ENCODE peak calls at places on chromosomes 16 and 17, in five cellular contexts. N is HFF-Myc, D is stomach, B is psoas muscle, Q is cardiac muscle cell. E is an unnamed sample.

GRCh38 chr17:45009676-45010467 is 41.6 kb downstream of the DCAKD start:
- DNase-seq in N (no peak), D (no peak), B (no peak), Q (no peak), E (no peak)

GRCh38 chr17:77212081-77212832 is 71.5 kb downstream of the SEC14L1 start:
- DNase-seq in N (no peak), D (no peak), B (no peak), Q (no peak), E (no peak)

GRCh38 chr17:7192271-7192937 is 13.2 kb upstream of the ASGR1 start:
- DNase-seq in N (no peak), D (no peak), B (no peak), Q (no peak), E (no peak)

GRCh38 chr17:2137342-2138098 is 82.6 kb downstream of the HIC1 start:
- DNase-seq in N (no peak), D (no peak), B (no peak), Q (peak), E (no peak)

GRCh38 chr17:73879987-73880386 is 235.7 kb upstream of the SDK2 start:
- DNase-seq in N (no peak), D (no peak), B (no peak), Q (no peak), E (no peak)

GRCh38 chr17:71192848-71193247 is 928.0 kb upstream of the SOX9 start:
- DNase-seq in N (no peak), D (no peak), B (no peak), Q (no peak), E (no peak)

GRCh38 chr17:53722407-53722806 is 100.3 kb upstream of the KIF2B start:
- DNase-seq in N (peak), D (no peak), B (no peak), Q (peak), E (no peak)

GRCh38 chr16:56713794-56714193 is 16.1 kb upstream of the NUP93 start:
- DNase-seq in N (no peak), D (no peak), B (no peak), Q (no peak), E (no peak)

GRCh38 chr17:9244066-9245052 is 223.0 kb downstream of the NTN1 start:
- DNase-seq in N (no peak), D (peak), B (peak), Q (peak), E (no peak)

GRCh38 chr16:67428146-67428731 is 2.7 kb upstream of the HSD11B2 start:
- DNase-seq in N (no peak), D (peak), B (peak), Q (peak), E (peak)

GRCh38 chr17:13544292-13544691 is 57.4 kb downstream of the HS3ST3A1 start:
- DNase-seq in N (peak), D (no peak), B (no peak), Q (peak), E (no peak)

GRCh38 chr17:72416054-72416691 is 295.4 kb downstream of the SOX9 start:
- DNase-seq in N (no peak), D (no peak), B (no peak), Q (peak), E (no peak)

GRCh38 chr17:66589892-66590291 is 245.0 kb upstream of the CACNG5 start:
- DNase-seq in N (no peak), D (no peak), B (no peak), Q (no peak), E (no peak)

GRCh38 chr17:73973881-73974409 is 229.5 kb upstream of the RPL38 start:
- DNase-seq in N (no peak), D (no peak), B (no peak), Q (peak), E (no peak)

GRCh38 chr16:81881228-81881627 is 102.1 kb downstream of the PLCG2 start:
- DNase-seq in N (no peak), D (no peak), B (no peak), Q (no peak), E (no peak)

GRCh38 chr16:81885976-81886586 is 107.0 kb downstream of the PLCG2 start:
- DNase-seq in N (no peak), D (no peak), B (no peak), Q (peak), E (peak)

GRCh38 chr16:81880816-81881215 is 101.7 kb downstream of the PLCG2 start:
- DNase-seq in N (no peak), D (no peak), B (no peak), Q (no peak), E (no peak)

GRCh38 chr16:81882559-81882958 is 103.5 kb downstream of the PLCG2 start:
- DNase-seq in N (no peak), D (no peak), B (no peak), Q (no peak), E (no peak)

DNA sequence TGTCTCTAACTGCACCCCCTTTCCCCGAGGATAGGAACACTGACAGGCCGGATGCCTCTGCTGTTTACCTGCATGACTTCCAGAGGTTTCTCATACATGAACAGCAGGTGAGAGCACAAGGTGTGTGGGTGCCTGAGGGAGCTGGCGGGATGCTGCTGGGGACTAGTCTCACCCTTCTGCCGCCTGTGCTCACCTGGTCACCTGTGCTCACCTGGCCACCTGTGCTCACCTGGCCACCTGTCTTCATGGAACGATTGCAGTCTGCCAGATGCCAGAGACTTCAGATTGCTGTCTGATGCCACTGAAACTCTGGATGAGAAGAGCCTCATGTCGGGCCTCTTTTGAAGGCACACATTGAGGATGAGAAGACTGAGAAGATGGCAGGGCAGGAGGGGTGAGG is 104.1 kb downstream of the PLCG2 start:
- DNase-seq in N (no peak), D (no peak), B (no peak), Q (no peak), E (no peak)
- TF ChIP-seq CTCF in N (no peak), D (no peak), B (no peak), Q (no peak), E (no peak)

GRCh38 chr16:81405702-81406113 is 38.9 kb upstream of the CMIP start:
- DNase-seq in N (peak), D (peak), B (no peak), Q (peak), E (no peak)
- TF ChIP-seq CTCF in N (no peak), D (no peak), B (no peak), Q (peak), E (no peak)

GRCh38 chr17:57402691-57403090 is 146.4 kb downstream of the MSI2 start:
- DNase-seq in N (no peak), D (no peak), B (no peak), Q (no peak), E (no peak)

GRCh38 chr17:57404807-57405485 is 148.6 kb downstream of the MSI2 start:
- DNase-seq in N (no peak), D (no peak), B (no peak), Q (no peak), E (no peak)

GRCh38 chr17:57405486-57406072 is 149.3 kb downstream of the MSI2 start:
- DNase-seq in N (no peak), D (no peak), B (no peak), Q (no peak), E (no peak)

GRCh38 chr17:57403241-57403640 is 146.9 kb downstream of the MSI2 start:
- DNase-seq in N (no peak), D (no peak), B (no peak), Q (no peak), E (no peak)

GRCh38 chr17:57404073-57404472 is 147.8 kb downstream of the MSI2 start:
- DNase-seq in N (no peak), D (no peak), B (no peak), Q (no peak), E (no peak)
- TF ChIP-seq CTCF in N (peak), D (no peak), B (no peak), Q (no peak), E (no peak)

DNA sequence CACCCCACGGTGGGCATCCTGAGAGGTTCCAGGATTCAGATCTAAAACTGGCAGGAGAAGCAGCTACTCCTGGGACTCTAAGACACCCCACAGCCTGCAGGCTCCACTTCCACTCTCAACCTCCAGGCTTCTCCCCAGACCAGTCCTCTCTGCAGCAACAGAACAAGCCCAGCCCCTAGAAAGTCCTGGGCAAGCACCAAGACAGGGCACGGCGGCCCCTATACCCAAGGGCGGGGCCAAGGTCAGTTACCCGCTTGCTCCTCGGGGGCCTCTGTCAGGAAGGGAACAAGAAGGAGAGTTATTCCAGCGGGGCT is 62.8 kb downstream of the MYO18A start:
- DNase-seq in N (no peak), D (no peak), B (no peak), Q (no peak), E (no peak)
- TF ChIP-seq CTCF in N (no peak), D (peak), B (peak), Q (no peak), E (peak)

DNA sequence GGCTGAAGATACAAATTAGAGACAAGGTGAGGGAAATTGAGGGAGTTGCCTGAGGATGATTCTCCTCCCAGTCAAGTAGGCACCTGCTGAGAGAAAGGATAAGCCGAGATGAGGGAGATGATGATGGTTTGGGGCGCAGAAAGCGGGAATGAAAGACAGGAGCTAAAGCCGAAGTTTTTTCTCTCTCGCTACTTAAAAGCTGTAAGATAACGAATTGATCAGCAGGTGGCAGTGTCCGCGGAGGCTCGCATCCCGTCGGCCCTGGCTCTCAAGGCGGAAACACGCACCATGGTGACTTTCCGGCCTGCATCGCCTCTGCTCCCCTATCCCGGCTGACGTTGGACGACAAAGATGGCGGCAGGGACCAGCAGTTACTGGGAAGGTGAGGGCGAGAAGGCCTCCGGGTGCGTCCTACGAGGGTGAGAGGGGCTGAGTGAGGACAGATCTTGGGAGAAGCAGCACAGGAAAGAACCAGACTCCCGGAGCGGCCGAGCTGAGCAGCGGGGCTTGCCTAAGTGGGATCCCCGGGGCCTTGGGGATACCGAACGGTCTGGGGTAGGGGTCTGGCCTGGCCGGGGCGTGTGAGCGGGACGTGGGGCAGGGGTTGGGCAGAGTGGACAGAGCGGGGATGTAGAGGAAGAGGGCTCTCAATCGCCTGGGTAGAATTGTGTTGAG is at the start of gene GOSR1:
- DNase-seq in N (peak), D (peak), B (peak), Q (peak), E (peak)
- TF ChIP-seq CTCF in N (peak), D (peak), B (peak), Q (peak), E (peak)

GRCh38 chr16:70254095-70254964 is 2.6 kb upstream of the EXOSC6 start:
- DNase-seq in N (no peak), D (no peak), B (peak), Q (no peak), E (no peak)

GRCh38 chr16:70254965-70255286 is 3.2 kb upstream of the EXOSC6 start:
- DNase-seq in N (no peak), D (no peak), B (no peak), Q (no peak), E (no peak)

GRCh38 chr16:70251651-70252354 is at the start of gene EXOSC6:
- DNase-seq in N (peak), D (peak), B (peak), Q (peak), E (peak)

GRCh38 chr16:70252355-70252988 is 732 bp upstream of the EXOSC6 start:
- DNase-seq in N (no peak), D (no peak), B (peak), Q (peak), E (peak)

GRCh38 chr16:70253291-70254094 is 1.8 kb upstream of the EXOSC6 start:
- DNase-seq in N (peak), D (no peak), B (peak), Q (peak), E (peak)
- TF ChIP-seq CTCF in N (peak), D (peak), B (peak), Q (peak), E (peak)

DNA sequence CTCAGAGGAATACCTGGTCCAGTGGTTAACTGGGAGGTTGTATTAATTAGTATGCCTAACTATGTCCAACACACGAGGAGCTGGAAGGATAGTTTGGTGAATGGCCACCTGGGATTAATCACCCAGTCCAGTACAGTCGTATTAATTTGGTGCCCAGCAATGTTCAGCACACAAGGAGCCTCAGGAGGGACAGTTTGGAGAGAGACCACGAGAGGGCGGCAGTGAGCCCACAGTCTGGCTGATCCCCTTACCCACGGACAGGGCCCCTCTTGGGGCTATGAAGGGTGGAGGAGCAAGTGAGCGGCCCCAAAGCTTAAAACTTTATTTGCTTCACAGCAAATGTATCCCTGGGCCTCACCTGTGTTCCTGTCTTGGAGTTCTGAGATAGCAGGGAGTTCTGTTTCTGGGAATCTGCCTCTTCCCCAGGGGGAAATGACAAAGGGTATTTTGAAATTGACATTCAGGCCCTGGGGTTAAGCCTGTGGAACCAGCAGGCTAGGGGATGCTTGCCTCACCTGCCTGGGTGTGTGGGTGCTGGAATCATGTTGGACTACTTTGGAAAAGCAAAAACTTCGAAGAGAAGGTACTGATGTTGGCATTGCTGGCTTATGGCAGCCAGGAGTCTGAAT is 227.4 kb upstream of the ASIC2 start:
- DNase-seq in N (peak), D (peak), B (no peak), Q (peak), E (peak)
- TF ChIP-seq CTCF in N (peak), D (peak), B (peak), Q (peak), E (peak)

GRCh38 chr16:10178079-10178478 is 4.1 kb downstream of the GRIN2A start:
- DNase-seq in N (no peak), D (no peak), B (no peak), Q (no peak), E (no peak)

GRCh38 chr16:10182186-10182683 is at the start of gene GRIN2A:
- DNase-seq in N (no peak), D (no peak), B (no peak), Q (no peak), E (no peak)

GRCh38 chr16:10181196-10182162 is 749 bp downstream of the GRIN2A start:
- DNase-seq in N (no peak), D (peak), B (peak), Q (peak), E (peak)

GRCh38 chr16:10180042-10180770 is 2.0 kb downstream of the GRIN2A start:
- DNase-seq in N (no peak), D (no peak), B (no peak), Q (no peak), E (no peak)

GRCh38 chr16:10180771-10181163 is 1.5 kb downstream of the GRIN2A start:
- DNase-seq in N (no peak), D (no peak), B (no peak), Q (peak), E (peak)
- TF ChIP-seq CTCF in N (peak), D (peak), B (no peak), Q (peak), E (peak)

GRCh38 chr17:33330877-33331276 is 37.8 kb upstream of the ASIC2 start:
- DNase-seq in N (no peak), D (no peak), B (no peak), Q (no peak), E (no peak)
- TF ChIP-seq CTCF in N (no peak), D (no peak), B (no peak), Q (no peak), E (no peak)